ENCODE peak calls at places on chromosomes 5 and 9, in eight cellular contexts. N is putamen, G is Panc1, D is RWPE1, J is SK-N-SH, H is AG09309, Q is BJ, A is fibroblast of mammary gland. B is an unnamed sample.

GRCh38 chr5:107389769-107390168 is 281.0 kb downstream of the EFNA5 start:
- DNase-seq in N (no peak), G (peak), D (no peak), J (no peak), H (no peak), Q (no peak), A (no peak), B (no peak)

GRCh38 chr5:159916841-159917761 is 819 bp downstream of the ADRA1B start:
- DNase-seq in N (no peak), G (no peak), D (no peak), J (no peak), H (no peak), Q (no peak), A (no peak), B (no peak)

GRCh38 chr9:100459963-100460362 is 13.0 kb upstream of the TMEFF1 start:
- DNase-seq in N (no peak), G (no peak), D (no peak), J (no peak), H (no peak), Q (no peak), A (no peak), B (no peak)

GRCh38 chr5:134603059-134603458 is 29.6 kb downstream of the SAR1B start:
- DNase-seq in N (no peak), G (peak), D (peak), J (no peak), H (no peak), Q (no peak), A (peak), B (no peak)

GRCh38 chr5:121366515-121366914 is 485.2 kb upstream of the FTMT start:
- DNase-seq in N (no peak), G (no peak), D (peak), J (no peak), H (peak), Q (peak), A (peak), B (no peak)

GRCh38 chr5:122516432-122516743 is 204.4 kb downstream of the SNCAIP start:
- DNase-seq in N (no peak), G (no peak), D (no peak), J (no peak), H (no peak), Q (no peak), A (no peak), B (no peak)

GRCh38 chr5:164869325-164869724 is 1363.9 kb downstream of the MAT2B start:
- DNase-seq in N (no peak), G (no peak), D (no peak), J (no peak), H (no peak), Q (no peak), A (no peak), B (no peak)

GRCh38 chr5:43152946-43153345 is 32.2 kb downstream of the ZNF131 start:
- DNase-seq in N (no peak), G (no peak), D (no peak), J (no peak), H (peak), Q (peak), A (peak), B (no peak)

GRCh38 chr9:107462691-107463090 is 26.9 kb downstream of the KLF4 start:
- DNase-seq in N (no peak), G (no peak), D (no peak), J (no peak), H (no peak), Q (peak), A (peak), B (no peak)

GRCh38 chr9:100324594-100325200 is 28.0 kb downstream of the TEX10 start:
- DNase-seq in N (no peak), G (no peak), D (peak), J (peak), H (peak), Q (no peak), A (peak), B (no peak)

GRCh38 chr5:129803403-129803802 is 55.5 kb downstream of the MINAR2 start:
- DNase-seq in N (no peak), G (no peak), D (no peak), J (no peak), H (no peak), Q (no peak), A (no peak), B (no peak)